ENCODE peak calls at places on chromosomes 1 and 21, in five cellular contexts. One of them, this sample, is unnamed.

GRCh38 chr21:39189857-39190604 is 6.8 kb upstream of the PSMG1 start:
- DNase-seq in SHP77: no peak
- DNase-seq in COR-L47: no peak
- DNase-seq in activated effector memory CD4-positive, alpha-beta T cell treated with anti-CD3 and anti-CD28 coated beads, Interleukin-2, amount 50 U/mL, for 16 hours: no peak
- DNase-seq in CD4-positive, alpha-beta memory T cell: no peak
- DNase-seq in this sample: no peak

GRCh38 chr1:54781023-54781723 is 16.9 kb upstream of the PARS2 start:
- DNase-seq in SHP77: no peak
- DNase-seq in COR-L47: no peak
- DNase-seq in activated effector memory CD4-positive, alpha-beta T cell treated with anti-CD3 and anti-CD28 coated beads, Interleukin-2, amount 50 U/mL, for 16 hours: no peak
- DNase-seq in CD4-positive, alpha-beta memory T cell: no peak
- DNase-seq in this sample: no peak

GRCh38 chr1:20058531-20058930 is 11.5 kb upstream of the PLA2G5 start:
- DNase-seq in SHP77: no peak
- DNase-seq in COR-L47: no peak
- DNase-seq in activated effector memory CD4-positive, alpha-beta T cell treated with anti-CD3 and anti-CD28 coated beads, Interleukin-2, amount 50 U/mL, for 16 hours: peak; percentile 71
- DNase-seq in CD4-positive, alpha-beta memory T cell: no peak
- DNase-seq in this sample: no peak

GRCh38 chr1:168782731-168783130 is 53.7 kb upstream of the DPT start:
- DNase-seq in SHP77: no peak
- DNase-seq in COR-L47: no peak
- DNase-seq in activated effector memory CD4-positive, alpha-beta T cell treated with anti-CD3 and anti-CD28 coated beads, Interleukin-2, amount 50 U/mL, for 16 hours: no peak
- DNase-seq in CD4-positive, alpha-beta memory T cell: no peak
- DNase-seq in this sample: no peak

GRCh38 chr1:229129306-229130027 is 141.4 kb upstream of the RAB4A start:
- DNase-seq in SHP77: no peak
- DNase-seq in COR-L47: no peak
- DNase-seq in activated effector memory CD4-positive, alpha-beta T cell treated with anti-CD3 and anti-CD28 coated beads, Interleukin-2, amount 50 U/mL, for 16 hours: peak; percentile 64
- DNase-seq in CD4-positive, alpha-beta memory T cell: peak; percentile 55
- DNase-seq in this sample: peak; percentile 44

GRCh38 chr1:165290143-165290542 is 66.4 kb downstream of the LMX1A start:
- DNase-seq in SHP77: no peak
- DNase-seq in COR-L47: no peak
- DNase-seq in activated effector memory CD4-positive, alpha-beta T cell treated with anti-CD3 and anti-CD28 coated beads, Interleukin-2, amount 50 U/mL, for 16 hours: no peak
- DNase-seq in CD4-positive, alpha-beta memory T cell: no peak
- DNase-seq in this sample: peak; percentile 33

GRCh38 chr21:34592120-34592561 is 22.8 kb downstream of the RCAN1 start:
- DNase-seq in SHP77: no peak
- DNase-seq in COR-L47: no peak
- DNase-seq in activated effector memory CD4-positive, alpha-beta T cell treated with anti-CD3 and anti-CD28 coated beads, Interleukin-2, amount 50 U/mL, for 16 hours: no peak
- DNase-seq in CD4-positive, alpha-beta memory T cell: no peak
- DNase-seq in this sample: no peak

GRCh38 chr1:11518791-11519628 is 40.1 kb downstream of the DISP3 start:
- DNase-seq in SHP77: no peak
- DNase-seq in COR-L47: no peak
- DNase-seq in activated effector memory CD4-positive, alpha-beta T cell treated with anti-CD3 and anti-CD28 coated beads, Interleukin-2, amount 50 U/mL, for 16 hours: no peak
- DNase-seq in CD4-positive, alpha-beta memory T cell: no peak
- DNase-seq in this sample: no peak

GRCh38 chr1:231515748-231516147 is 12.7 kb upstream of the TSNAX start:
- DNase-seq in SHP77: no peak
- DNase-seq in COR-L47: no peak
- DNase-seq in activated effector memory CD4-positive, alpha-beta T cell treated with anti-CD3 and anti-CD28 coated beads, Interleukin-2, amount 50 U/mL, for 16 hours: no peak
- DNase-seq in CD4-positive, alpha-beta memory T cell: no peak
- DNase-seq in this sample: no peak

GRCh38 chr1:37038703-37039093 is 4.4 kb upstream of the GRIK3 start:
- DNase-seq in SHP77: peak; percentile 52
- DNase-seq in COR-L47: peak; percentile 96
- DNase-seq in activated effector memory CD4-positive, alpha-beta T cell treated with anti-CD3 and anti-CD28 coated beads, Interleukin-2, amount 50 U/mL, for 16 hours: no peak
- DNase-seq in CD4-positive, alpha-beta memory T cell: no peak
- DNase-seq in this sample: no peak

This sample was measured in mesendoderm.